ENCODE peak calls at places on chromosomes 12 and 14, in six cellular contexts. R is SK-N-SH, S is HepG2, C is K562, I is GM12878, D is GM12892. Y is an unnamed sample.

GRCh38 chr12:116692605-116693004 is 45.3 kb downstream of the SPRING1 start:
- DNase-seq in I (no peak), C (no peak), S (no peak), R (no peak), D (no peak), Y (no peak)

GRCh38 chr12:63129927-63130326 is 21.1 kb downstream of the AVPR1A start:
- DNase-seq in D (no peak), R (no peak), C (peak), S (no peak), I (no peak), Y (no peak)

GRCh38 chr12:77047341-77048202 is 17.8 kb downstream of the E2F7 start:
- DNase-seq in D (no peak), S (no peak), R (no peak), I (no peak), C (no peak), Y (no peak)

GRCh38 chr14:95389471-95390011 is 69.8 kb upstream of the CLMN start:
- DNase-seq in S (no peak), I (no peak), C (no peak), R (no peak), D (no peak), Y (no peak)

GRCh38 chr12:124756151-124756550 is 107.5 kb downstream of the SCARB1 start:
- DNase-seq in I (no peak), D (no peak), S (no peak), R (no peak), C (no peak), Y (no peak)

GRCh38 chr12:56079729-56080555 is at the start of gene ERBB3:
- DNase-seq in R (peak), C (peak), I (no peak), S (peak), D (peak), Y (peak)

GRCh38 chr12:131042848-131043245 is 89.1 kb downstream of the ADGRD1 start:
- DNase-seq in S (no peak), C (no peak), I (no peak), D (no peak), R (peak), Y (no peak)

GRCh38 chr12:117684471-117684870 is 284.3 kb downstream of the KSR2 start:
- DNase-seq in R (no peak), I (no peak), C (no peak), D (no peak), S (no peak), Y (no peak)

GRCh38 chr14:68638056-68638816 is 154.6 kb downstream of the ZFP36L1 start:
- DNase-seq in S (peak), I (no peak), C (no peak), D (no peak), R (no peak), Y (no peak)

GRCh38 chr14:101875726-101876268 is 88.6 kb upstream of the DYNC1H1 start:
- DNase-seq in I (no peak), S (no peak), R (no peak), C (no peak), D (no peak), Y (no peak)

GRCh38 chr12:63889236-63889635 is 44.7 kb downstream of the SRGAP1 start:
- DNase-seq in I (no peak), S (no peak), D (no peak), C (no peak), R (no peak), Y (no peak)

GRCh38 chr14:30267141-30267540 is 291.8 kb upstream of the G2E3 start:
- DNase-seq in S (no peak), I (no peak), D (no peak), C (no peak), R (no peak), Y (no peak)

GRCh38 chr12:121132601-121133481 is at the start of gene P2RX7:
- DNase-seq in C (no peak), R (peak), D (peak), S (no peak), I (peak), Y (no peak)

GRCh38 chr12:132622437-132623071 is 4.0 kb downstream of the P2RX2 start:
- DNase-seq in C (no peak), S (no peak), R (no peak), D (no peak), I (no peak), Y (no peak)

GRCh38 chr12:106919910-106920544 is 35.7 kb upstream of the TMEM263 start:
- DNase-seq in D (no peak), R (peak), C (peak), S (peak), I (no peak), Y (no peak)

GRCh38 chr12:15751741-15752140 is 37.4 kb downstream of the EPS8 start:
- DNase-seq in S (no peak), C (no peak), I (no peak), R (no peak), D (no peak), Y (no peak)

GRCh38 chr14:102882233-102882906 is 40.1 kb upstream of the AMN start:
- DNase-seq in D (no peak), I (no peak), R (peak), C (no peak), S (no peak), Y (no peak)

GRCh38 chr14:72679591-72680151 is 214.2 kb downstream of the DPF3 start:
- DNase-seq in D (no peak), C (no peak), S (no peak), I (no peak), R (peak), Y (no peak)

GRCh38 chr12:131832393-131833231 is 4.4 kb downstream of the MMP17 start:
- DNase-seq in D (no peak), S (no peak), R (peak), I (no peak), C (no peak), Y (no peak)

GRCh38 chr12:86712425-86712843 is 456.2 kb upstream of the MGAT4C start:
- DNase-seq in I (no peak), C (no peak), R (no peak), S (peak), D (no peak), Y (no peak)

GRCh38 chr12:87311206-87311605 is 718.0 kb downstream of the C12orf50 start:
- DNase-seq in I (no peak), S (no peak), R (no peak), D (no peak), C (no peak), Y (no peak)

GRCh38 chr12:22672951-22673350 is 48.0 kb downstream of the ETNK1 start:
- DNase-seq in C (no peak), D (no peak), R (no peak), I (no peak), S (no peak), Y (no peak)

GRCh38 chr14:75711796-75712211 is 50.8 kb downstream of the TTLL5 start:
- DNase-seq in I (peak), C (no peak), R (no peak), S (peak), D (no peak), Y (no peak)

GRCh38 chr12:103640410-103640809 is 53.3 kb downstream of the STAB2 start:
- DNase-seq in D (no peak), S (no peak), I (peak), R (no peak), C (no peak), Y (no peak)

GRCh38 chr14:73239463-73240241 is 2.3 kb downstream of the PAPLN start:
- DNase-seq in C (no peak), I (no peak), D (peak), S (no peak), R (peak), Y (no peak)

GRCh38 chr12:132204822-132205270 is 60.6 kb downstream of the NOC4L start:
- DNase-seq in S (no peak), D (no peak), R (no peak), I (no peak), C (no peak), Y (no peak)

GRCh38 chr14:54189358-54190354 is 207.2 kb upstream of the CDKN3 start:
- DNase-seq in R (no peak), S (no peak), I (no peak), D (no peak), C (no peak), Y (no peak)

GRCh38 chr12:74820324-74820723 is 282.7 kb downstream of the ATXN7L3B start:
- DNase-seq in C (no peak), D (no peak), R (no peak), I (no peak), S (no peak), Y (no peak)

GRCh38 chr12:107748472-107748871 is 12.5 kb downstream of the PRDM4 start:
- DNase-seq in I (no peak), R (no peak), C (no peak), D (no peak), S (no peak), Y (no peak)

GRCh38 chr12:107400686-107401447 is 284.7 kb upstream of the PWP1 start:
- DNase-seq in C (no peak), R (peak), D (no peak), S (no peak), I (no peak), Y (no peak)

GRCh38 chr12:130669205-130669557 is 46.9 kb downstream of the RIMBP2 start:
- DNase-seq in S (no peak), I (no peak), R (no peak), C (peak), D (no peak), Y (no peak)

GRCh38 chr14:59098377-59098776 is 90.1 kb upstream of the DAAM1 start:
- DNase-seq in D (no peak), R (no peak), C (no peak), I (no peak), S (no peak), Y (no peak)

DNA sequence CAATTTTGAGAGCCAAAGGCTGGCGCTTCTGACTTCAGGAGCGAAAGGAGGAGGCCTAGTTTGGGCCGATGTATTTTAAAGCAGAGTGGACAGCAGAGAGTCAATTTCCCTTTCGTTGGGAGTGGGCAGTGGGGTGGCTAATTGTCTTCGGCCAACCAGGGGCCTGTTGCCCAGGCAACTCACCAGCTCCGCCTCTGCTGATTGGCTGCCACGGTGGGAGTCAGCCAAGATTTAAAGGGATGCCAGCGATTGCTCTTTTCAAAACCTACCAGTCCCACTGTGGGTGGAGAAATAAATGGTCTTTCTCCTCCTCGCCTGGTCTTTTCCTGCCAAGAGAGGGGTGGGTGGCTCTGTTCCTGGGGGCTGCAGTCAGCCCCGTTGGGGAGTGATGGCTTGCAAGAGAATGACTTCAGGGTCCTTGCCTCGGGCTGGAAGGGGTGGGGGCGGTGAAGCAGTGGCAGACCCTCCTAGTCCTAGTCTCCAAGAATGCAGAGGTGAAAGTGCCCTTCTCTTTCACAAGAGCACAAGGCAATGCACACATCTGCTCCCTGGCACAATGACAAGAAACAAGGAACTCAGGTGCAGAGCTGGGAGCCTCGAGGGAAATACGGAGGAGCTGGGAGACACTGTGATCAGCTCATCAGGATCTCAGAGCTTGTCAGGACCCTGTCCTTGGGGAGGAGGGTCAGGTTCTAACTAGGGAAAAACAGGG is 37.7 kb downstream of the RASAL1 start:
- DNase-seq in D (no peak), I (no peak), C (peak), R (peak), S (no peak), Y (no peak)
- TF ChIP-seq TAF1 in D (no peak), I (no peak), C (no peak), R (no peak), S (no peak), Y (no peak)

DNA sequence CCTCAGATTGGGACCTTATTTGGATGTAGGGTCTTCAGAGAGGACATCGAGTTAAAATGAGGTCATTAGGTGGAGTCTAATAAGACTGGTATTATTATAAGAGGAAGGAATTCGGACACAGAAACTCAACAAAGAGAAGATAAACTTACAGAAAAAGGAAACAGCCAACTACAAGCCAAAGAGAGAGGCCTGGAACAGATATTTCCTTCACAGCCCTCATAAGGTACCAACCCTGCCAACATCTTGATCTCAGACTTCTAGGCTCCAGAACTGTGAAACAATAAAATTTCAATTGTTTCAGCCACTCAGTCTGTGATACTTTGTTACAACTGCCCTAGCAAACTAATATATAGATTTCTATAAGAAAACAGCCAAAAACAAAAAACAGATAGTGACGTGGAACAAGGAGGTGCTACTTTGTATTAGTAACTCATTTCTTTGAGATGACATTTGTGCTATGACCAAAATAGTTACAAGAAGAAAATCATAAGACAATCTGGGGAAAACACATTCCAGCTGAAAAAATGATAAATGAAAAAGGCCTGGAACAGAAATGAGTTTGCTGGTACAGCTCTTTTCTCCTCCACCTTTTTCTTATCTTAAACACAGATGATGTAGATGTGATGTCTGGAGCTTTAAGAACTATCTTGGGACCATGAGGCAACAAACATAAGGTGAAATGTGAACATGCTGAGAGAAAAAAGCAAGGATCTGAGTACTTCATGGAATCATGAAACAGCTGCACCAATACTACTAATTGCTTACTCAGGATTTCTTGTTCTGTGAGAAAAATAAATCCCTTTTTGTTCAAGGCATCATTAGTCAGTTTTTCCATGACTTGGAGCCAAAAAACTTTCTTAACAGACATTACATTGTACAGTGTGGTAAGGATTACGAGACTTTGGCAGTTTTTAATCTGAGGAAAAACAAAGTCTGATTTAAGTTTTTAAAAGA is 243.2 kb downstream of the ANO6 start:
- DNase-seq in C (no peak), S (no peak), D (no peak), R (no peak), I (no peak), Y (no peak)
- TF ChIP-seq TAF1 in C (no peak), S (no peak), D (no peak), R (no peak), I (no peak), Y (no peak)

GRCh38 chr14:32985881-32986280 is 47.2 kb downstream of the NPAS3 start:
- DNase-seq in S (no peak), I (no peak), D (no peak), C (no peak), R (no peak), Y (no peak)

GRCh38 chr14:32991706-32992105 is 53.0 kb downstream of the NPAS3 start:
- DNase-seq in C (no peak), D (no peak), S (no peak), R (no peak), I (no peak), Y (no peak)

GRCh38 chr14:32984531-32984930 is 45.9 kb downstream of the NPAS3 start:
- DNase-seq in I (no peak), S (no peak), D (no peak), R (no peak), C (no peak), Y (no peak)

GRCh38 chr14:32980887-32981501 is 42.3 kb downstream of the NPAS3 start:
- DNase-seq in S (no peak), C (no peak), D (no peak), I (no peak), R (no peak), Y (no peak)

DNA sequence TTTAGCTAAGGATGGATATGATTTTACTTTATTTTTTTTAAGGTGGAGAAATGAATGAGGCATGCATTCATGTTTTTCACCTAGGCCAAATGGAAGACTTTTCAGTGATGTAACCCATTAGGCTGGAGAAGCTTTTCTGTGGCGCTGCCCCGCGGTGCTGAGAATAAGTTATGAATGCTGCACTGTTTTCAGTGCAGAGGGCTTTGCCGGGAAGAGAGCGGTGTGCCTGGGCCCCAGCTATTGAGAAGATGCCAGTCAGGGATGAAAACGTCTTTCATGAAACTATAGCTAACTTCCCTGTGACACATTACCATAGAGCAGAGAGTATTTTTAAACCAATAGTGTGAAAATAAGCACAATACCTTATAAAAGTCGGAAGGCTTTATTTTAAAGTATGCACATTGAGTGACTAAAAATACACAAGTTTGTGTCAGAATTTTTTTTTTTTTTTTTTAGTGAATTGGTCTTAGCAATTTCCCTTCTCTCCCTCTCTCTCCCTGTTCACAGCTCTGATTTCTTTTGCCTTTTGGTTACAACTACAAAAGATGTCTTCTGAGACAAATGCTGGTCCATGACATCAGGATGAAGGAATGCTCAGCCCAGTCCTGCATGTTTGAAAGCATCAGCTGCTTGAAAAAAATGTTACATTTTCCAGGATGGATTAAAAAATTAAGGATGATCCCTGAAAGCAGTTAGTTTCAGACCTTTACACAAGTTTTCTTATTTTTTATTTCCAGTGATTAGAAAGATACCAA is 48.3 kb downstream of the NPAS3 start:
- DNase-seq in C (no peak), S (no peak), D (no peak), I (no peak), R (no peak), Y (no peak)
- TF ChIP-seq TAF1 in C (no peak), S (no peak), D (no peak), I (no peak), R (no peak), Y (no peak)

DNA sequence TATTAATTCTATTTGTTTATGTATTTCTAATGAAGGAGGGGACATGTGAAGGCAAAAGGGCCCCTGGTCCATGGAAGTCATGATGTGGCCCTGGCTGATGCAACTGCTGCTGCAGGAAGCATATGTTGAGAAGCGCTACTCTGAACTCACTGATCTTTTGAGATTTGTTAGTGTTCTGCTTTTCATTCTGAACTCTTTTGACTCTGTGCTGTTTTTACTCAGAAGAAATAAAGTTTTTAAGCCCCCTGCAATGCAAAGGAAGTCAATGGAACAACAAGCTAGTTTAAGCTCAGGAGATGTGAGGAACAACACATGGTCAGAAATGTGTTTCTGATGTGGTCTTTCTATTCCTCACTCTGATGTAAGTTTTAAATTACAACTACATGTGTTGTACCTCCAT is 88.9 kb upstream of the BTG1 start:
- DNase-seq in D (no peak), S (no peak), R (no peak), C (no peak), I (no peak), Y (no peak)
- TF ChIP-seq TAF1 in D (no peak), S (no peak), R (no peak), C (no peak), I (no peak), Y (no peak)

GRCh38 chr12:51351913-51352532 is 5.5 kb upstream of the CELA1 start:
- DNase-seq in I (no peak), S (peak), D (no peak), R (peak), C (peak), Y (no peak)
- TF ChIP-seq TAF1 in I (no peak), S (no peak), D (no peak), R (no peak), C (no peak), Y (no peak)

DNA sequence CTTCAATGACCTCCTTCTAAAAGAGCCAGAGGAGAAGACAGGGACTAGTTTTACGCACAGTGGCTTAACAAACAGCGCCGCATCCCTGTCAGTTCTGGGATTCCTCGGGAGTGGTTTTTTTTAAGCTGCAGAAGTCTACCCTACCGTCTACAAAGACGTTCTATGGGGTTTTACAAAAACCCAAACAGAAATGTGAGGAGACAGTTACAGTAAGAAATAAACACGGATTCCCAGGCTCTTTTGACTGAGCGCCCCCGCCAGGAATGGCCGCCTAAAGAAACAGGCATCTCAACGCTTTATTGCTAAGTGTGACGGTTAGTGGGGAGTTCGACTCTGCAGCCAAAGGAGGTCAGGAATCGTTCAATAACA is 484 bp downstream of the ALKBH1 start:
- DNase-seq in I (no peak), C (peak), D (peak), S (peak), R (peak), Y (peak)
- TF ChIP-seq TAF1 in I (no peak), C (no peak), D (no peak), S (no peak), R (no peak), Y (no peak)